ENCODE peak calls at places on chromosome 12, in five cellular contexts. E is neuronal stem cell, C is T-helper 2 cell, V is NCI-H460, K is NCI-H524. B is an unnamed sample.

GRCh38 chr12:47802312-47802711 is 17.4 kb downstream of the HDAC7 start:
- DNase-seq in E (no peak), V (no peak), K (no peak), C (peak), B (no peak)

GRCh38 chr12:112875608-112876007 is 31.2 kb upstream of the OAS1 start:
- DNase-seq in V (no peak), E (no peak), C (no peak), K (no peak), B (no peak)

GRCh38 chr12:39623919-39624318 is 4.3 kb upstream of the ABCD2 start:
- DNase-seq in K (no peak), C (no peak), V (no peak), E (no peak), B (no peak)

GRCh38 chr12:123431951-123432886 is 4.3 kb downstream of the RILPL2 start:
- DNase-seq in C (peak), E (no peak), V (no peak), K (no peak), B (no peak)

GRCh38 chr12:59444932-59445331 is 150.9 kb upstream of the SLC16A7 start:
- DNase-seq in V (no peak), E (no peak), C (peak), K (no peak), B (peak)

GRCh38 chr12:56839489-56840442 is 76.6 kb downstream of the HSD17B6 start:
- DNase-seq in C (peak), E (peak), V (peak), K (no peak), B (peak)

GRCh38 chr12:9925746-9926393 is 6.3 kb downstream of the CLEC2A start:
- DNase-seq in V (peak), E (peak), C (peak), K (no peak), B (peak)

GRCh38 chr12:77599782-77600491 is 230.8 kb upstream of the NAV3 start:
- DNase-seq in K (no peak), C (no peak), E (no peak), V (no peak), B (no peak)

GRCh38 chr12:15044461-15044860 is 71.6 kb downstream of the PDE6H start:
- DNase-seq in E (no peak), C (no peak), K (no peak), V (no peak), B (no peak)

GRCh38 chr12:1507308-1507707 is 87.1 kb downstream of the FBXL14 start:
- DNase-seq in V (no peak), E (no peak), C (no peak), K (no peak), B (no peak)